ENCODE peak calls at places on chromosome 14, in four cellular contexts. F, C, R and L are unnamed samples.

GRCh38 chr14:59159169-59159568 is 29.3 kb upstream of the DAAM1 start:
- DNase-seq in F (no peak), C (no peak), R (peak), L (no peak)

GRCh38 chr14:101111620-101112290 is 208.2 kb upstream of the RTL1 start:
- DNase-seq in F (no peak), C (no peak), R (no peak), L (no peak)

GRCh38 chr14:30242742-30243141 is 315.1 kb upstream of the PRKD1 start:
- DNase-seq in F (no peak), C (no peak), R (no peak), L (no peak)

GRCh38 chr14:91511014-91511466 is 930 bp upstream of the PPP4R3A start:
- DNase-seq in F (peak), C (no peak), R (no peak), L (no peak)

GRCh38 chr14:91059576-91060471 is 617 bp downstream of the RPS6KA5 start:
- DNase-seq in F (peak), C (no peak), R (peak), L (peak)

GRCh38 chr14:104746071-104746545 is 6.8 kb upstream of the SIVA1 start:
- DNase-seq in F (no peak), C (no peak), R (no peak), L (no peak)

GRCh38 chr14:68137704-68138619 is 318.4 kb downstream of the RAD51B start:
- DNase-seq in F (no peak), C (peak), R (peak), L (no peak)

GRCh38 chr14:71139058-71139946 is 232.0 kb downstream of the PCNX1 start:
- DNase-seq in F (peak), C (no peak), R (peak), L (no peak)

GRCh38 chr14:85254718-85255117 is 275.2 kb upstream of the FLRT2 start:
- DNase-seq in F (no peak), C (no peak), R (peak), L (no peak)

GRCh38 chr14:33408291-33408690 is 469.6 kb downstream of the NPAS3 start:
- DNase-seq in F (no peak), C (no peak), R (no peak), L (no peak)

GRCh38 chr14:25111061-25111601 is 61.2 kb upstream of the STXBP6 start:
- DNase-seq in F (no peak), C (peak), R (peak), L (no peak)

GRCh38 chr14:96205994-96206392 is 1.4 kb downstream of the BDKRB2 start:
- DNase-seq in F (no peak), C (no peak), R (peak), L (no peak)

GRCh38 chr14:96203116-96203515 is 1.5 kb upstream of the BDKRB2 start:
- DNase-seq in F (no peak), C (no peak), R (no peak), L (no peak)

GRCh38 chr14:96205059-96205993 is 687 bp downstream of the BDKRB2 start:
- DNase-seq in F (peak), C (no peak), R (no peak), L (no peak)

GRCh38 chr14:96203635-96204034 is 1.0 kb upstream of the BDKRB2 start:
- DNase-seq in F (no peak), C (no peak), R (no peak), L (no peak)

DNA sequence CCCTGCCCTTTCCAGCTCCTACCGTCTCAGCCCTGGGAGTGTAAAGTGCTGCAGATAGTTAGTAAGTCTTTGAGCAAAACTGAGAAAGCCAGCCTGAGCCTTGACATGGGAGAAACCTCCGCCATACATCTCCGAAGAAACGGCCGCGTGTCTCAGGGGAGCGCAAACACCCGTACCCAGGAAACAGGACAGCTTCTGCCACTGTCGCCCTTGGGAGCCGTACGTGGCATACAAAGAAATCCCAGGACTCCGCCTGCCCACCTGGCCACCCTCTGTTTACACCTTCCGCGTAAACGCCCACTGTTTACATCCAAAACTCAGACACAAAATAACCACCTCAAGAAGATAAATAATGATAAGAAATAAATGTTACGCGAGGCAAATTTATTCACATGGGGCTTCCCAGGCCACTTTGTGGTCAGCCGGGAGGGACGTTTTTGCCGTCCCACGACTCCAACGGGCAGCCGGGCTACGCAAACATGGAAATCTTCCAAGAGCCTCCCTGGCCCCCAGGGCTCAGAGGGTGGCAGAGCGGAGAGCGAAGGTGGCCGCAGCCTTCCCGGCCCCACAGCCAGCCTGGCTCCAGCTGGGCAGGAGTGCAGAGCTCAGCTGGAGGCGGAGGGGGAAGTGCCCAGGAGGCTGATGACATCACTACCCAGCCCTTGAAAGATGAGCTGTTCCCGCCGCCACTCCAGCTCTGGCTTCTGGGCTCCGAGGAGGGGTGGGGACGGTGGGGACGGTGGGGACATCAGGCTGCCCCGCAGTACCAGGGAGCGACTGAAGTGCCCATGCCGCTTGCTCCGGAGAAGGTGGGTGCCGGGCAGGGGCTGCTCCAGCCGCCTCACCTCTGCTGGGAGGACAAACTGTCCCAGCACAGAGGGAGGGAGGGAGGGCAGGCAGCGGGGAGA is at the start of gene BDKRB2:
- DNase-seq in F (no peak), C (peak), R (peak), L (peak)
- H3K4me3 ChIP-seq in F (no peak), C (peak), R (peak), L (peak)

GRCh38 chr14:57578427-57579220 is 85.0 kb upstream of the CCDC198 start:
- DNase-seq in F (no peak), C (no peak), R (no peak), L (no peak)

GRCh38 chr14:57575482-57575881 is 81.8 kb upstream of the CCDC198 start:
- DNase-seq in F (no peak), C (no peak), R (no peak), L (no peak)

GRCh38 chr14:57573193-57573592 is 79.5 kb upstream of the CCDC198 start:
- DNase-seq in F (no peak), C (no peak), R (no peak), L (no peak)

GRCh38 chr14:57576498-57576897 is 82.8 kb upstream of the CCDC198 start:
- DNase-seq in F (no peak), C (no peak), R (no peak), L (no peak)

DNA sequence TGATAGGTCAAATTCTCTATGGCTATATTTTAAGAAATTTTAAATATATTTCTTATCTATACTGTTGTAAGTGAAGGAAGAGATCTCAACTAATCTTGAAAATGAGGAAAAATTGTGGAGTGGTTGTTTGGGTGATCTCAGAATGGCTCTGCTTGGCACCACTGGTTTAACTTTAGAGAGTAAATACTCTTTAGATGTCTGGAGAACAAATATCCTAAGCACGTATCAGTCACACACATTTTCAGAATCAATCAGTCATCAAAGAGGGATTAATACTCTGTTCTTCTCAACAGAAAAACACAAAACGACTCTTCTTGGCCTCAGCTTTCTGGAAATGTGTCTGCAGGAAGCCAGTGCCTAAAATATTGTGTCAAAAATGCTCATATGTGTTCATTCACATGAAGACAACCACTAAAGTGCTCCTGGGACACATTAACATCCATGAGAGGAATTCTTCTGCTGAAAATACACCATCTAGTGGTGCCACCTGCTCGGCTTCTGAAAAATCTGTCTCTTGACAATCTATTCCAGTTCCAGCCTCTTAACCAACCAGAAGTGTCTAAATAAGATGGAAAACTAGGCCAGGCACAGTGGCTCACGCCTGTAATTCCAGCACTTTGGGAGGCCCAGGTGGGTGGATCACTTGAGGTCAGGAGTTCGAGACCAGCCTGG is 81.1 kb upstream of the CCDC198 start:
- DNase-seq in F (no peak), C (no peak), R (no peak), L (no peak)
- TF ChIP-seq CTCF in F (peak), C (peak), R (no peak), L (peak)

GRCh38 chr14:74217672-74218448 is 21.4 kb upstream of the VSX2 start:
- DNase-seq in F (peak), C (no peak), R (peak), L (peak)
- H3K4me3 ChIP-seq in F (no peak), C (peak), R (no peak), L (peak)

GRCh38 chr14:77457522-77458248 is at the start of the genes AHSA1 and VIPAS39:
- DNase-seq in F (peak), C (peak), R (peak), L (peak)
- TF ChIP-seq CTCF in F (no peak), C (no peak), R (no peak), L (no peak)

GRCh38 chr14:103714063-103714724 is 1.1 kb downstream of the XRCC3 start:
- DNase-seq in F (peak), C (no peak), R (no peak), L (no peak)
- H3K4me3 ChIP-seq in F (peak), C (no peak), R (peak), L (peak)

GRCh38 chr14:81936902-81937301 is 403.2 kb upstream of the SEL1L start:
- DNase-seq in F (no peak), C (no peak), R (no peak), L (no peak)
- TF ChIP-seq CTCF in F (no peak), C (no peak), R (no peak), L (no peak)

DNA sequence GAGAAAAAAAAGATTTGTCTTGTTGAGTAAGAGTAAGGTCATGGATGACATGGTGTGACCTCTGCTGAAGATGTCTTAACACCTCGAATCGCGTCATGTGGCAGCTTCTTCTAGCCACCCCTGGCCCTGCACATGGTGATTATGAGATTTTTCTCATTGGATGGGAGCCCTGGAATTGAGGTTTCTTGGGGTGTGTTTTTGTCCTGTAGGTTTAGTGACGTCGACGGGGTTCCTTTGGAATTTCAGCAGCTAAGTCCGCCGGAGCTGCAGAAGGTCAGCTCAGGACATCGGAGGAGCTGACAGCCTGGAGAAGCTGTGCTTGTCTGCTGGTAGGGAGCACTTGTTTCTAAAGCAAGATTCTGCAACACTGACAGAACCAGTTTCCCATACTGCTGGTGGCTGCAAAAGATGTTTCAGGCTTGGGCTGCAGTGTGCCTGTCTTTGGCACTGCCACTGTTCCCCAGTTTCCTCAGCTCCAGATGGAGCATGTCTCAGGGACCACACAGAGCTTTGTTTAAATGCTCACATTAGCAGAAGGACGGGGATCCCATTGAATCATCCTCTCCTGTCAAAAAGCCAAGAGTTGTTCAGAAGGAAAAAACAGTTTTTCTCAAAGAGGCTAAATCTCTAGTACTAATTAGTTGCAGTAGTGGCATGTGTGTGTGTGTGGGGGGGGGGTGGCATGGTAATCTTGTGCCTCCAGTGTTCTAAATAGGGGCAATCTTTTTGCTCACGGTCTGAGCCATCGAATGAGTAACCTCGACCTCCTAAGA is 5.2 kb upstream of the FOS start:
- DNase-seq in F (no peak), C (no peak), R (peak), L (no peak)
- H3K4me3 ChIP-seq in F (no peak), C (no peak), R (no peak), L (no peak)

GRCh38 chr14:69815556-69815955 is 18.5 kb upstream of the SLC10A1 start:
- DNase-seq in F (no peak), C (no peak), R (no peak), L (no peak)
- TF ChIP-seq CTCF in F (no peak), C (no peak), R (no peak), L (no peak)

GRCh38 chr14:50831704-50832130 is 755 bp upstream of the NIN start:
- DNase-seq in F (no peak), C (no peak), R (peak), L (no peak)

GRCh38 chr14:50830932-50831703 is at the start of gene NIN:
- DNase-seq in F (peak), C (no peak), R (peak), L (no peak)

GRCh38 chr14:50829472-50830043 is 1.4 kb downstream of the NIN start:
- DNase-seq in F (no peak), C (no peak), R (no peak), L (no peak)

GRCh38 chr14:50830044-50830931 is 674 bp downstream of the NIN start:
- DNase-seq in F (peak), C (no peak), R (peak), L (no peak)

GRCh38 chr14:50828738-50829471 is 2.1 kb downstream of the NIN start:
- DNase-seq in F (no peak), C (no peak), R (no peak), L (no peak)
- H3K4me3 ChIP-seq in F (peak), C (no peak), R (peak), L (no peak)